ENCODE peak calls at places on chromosomes 1 and 21, in eight cellular contexts. One of them, this sample, is unnamed.

GRCh38 chr1:248905949-248906740 is at the start of gene PGBD2:
- DNase-seq in T follicular helper cell: peak; percentile 89
- DNase-seq in heart right ventricle: peak; percentile 93
- DNase-seq in stimulated activated CD4-positive, alpha-beta T cell treated with anti-CD3 and anti-CD28 coated beads, Interleukin-4, amount 100 ng/mL, for 48 hours: peak; percentile 97
- DNase-seq in activated CD4-positive, alpha-beta memory T cell treated with anti-CD3 and anti-CD28 coated beads, Interleukin-2, amount 10 ng/mL, durations not matched to agents 7 days and 5 days: peak; percentile 95
- DNase-seq in SJSA1: peak; percentile 95
- DNase-seq in T-helper 22 cell: peak; percentile 84
- DNase-seq in fibroblast of the aortic adventitia: peak; percentile 93
- DNase-seq in this sample: peak; percentile 89

GRCh38 chr1:233245191-233245765 is 50.2 kb downstream of the PCNX2 start:
- DNase-seq in stimulated activated CD4-positive, alpha-beta T cell treated with anti-CD3 and anti-CD28 coated beads, Interleukin-4, amount 100 ng/mL, for 48 hours: no peak
- DNase-seq in SJSA1: no peak
- DNase-seq in fibroblast of the aortic adventitia: no peak
- DNase-seq in heart right ventricle: no peak
- DNase-seq in T follicular helper cell: no peak
- DNase-seq in activated CD4-positive, alpha-beta memory T cell treated with anti-CD3 and anti-CD28 coated beads, Interleukin-2, amount 10 ng/mL, durations not matched to agents 7 days and 5 days: no peak
- DNase-seq in T-helper 22 cell: no peak
- DNase-seq in this sample: no peak

GRCh38 chr1:21705303-21705980 is 36.3 kb upstream of the RAP1GAP start:
- DNase-seq in T follicular helper cell: no peak
- DNase-seq in SJSA1: no peak
- DNase-seq in heart right ventricle: no peak
- DNase-seq in stimulated activated CD4-positive, alpha-beta T cell treated with anti-CD3 and anti-CD28 coated beads, Interleukin-4, amount 100 ng/mL, for 48 hours: no peak
- DNase-seq in activated CD4-positive, alpha-beta memory T cell treated with anti-CD3 and anti-CD28 coated beads, Interleukin-2, amount 10 ng/mL, durations not matched to agents 7 days and 5 days: no peak
- DNase-seq in fibroblast of the aortic adventitia: no peak
- DNase-seq in T-helper 22 cell: no peak
- DNase-seq in this sample: no peak

GRCh38 chr1:31798086-31798432 is 17.8 kb downstream of the SPOCD1 start:
- DNase-seq in SJSA1: peak; percentile 50
- DNase-seq in fibroblast of the aortic adventitia: no peak
- DNase-seq in stimulated activated CD4-positive, alpha-beta T cell treated with anti-CD3 and anti-CD28 coated beads, Interleukin-4, amount 100 ng/mL, for 48 hours: no peak
- DNase-seq in activated CD4-positive, alpha-beta memory T cell treated with anti-CD3 and anti-CD28 coated beads, Interleukin-2, amount 10 ng/mL, durations not matched to agents 7 days and 5 days: no peak
- DNase-seq in T follicular helper cell: no peak
- DNase-seq in T-helper 22 cell: no peak
- DNase-seq in heart right ventricle: no peak
- DNase-seq in this sample: no peak

GRCh38 chr1:234014208-234014607 is 109.7 kb downstream of the SLC35F3 start:
- DNase-seq in stimulated activated CD4-positive, alpha-beta T cell treated with anti-CD3 and anti-CD28 coated beads, Interleukin-4, amount 100 ng/mL, for 48 hours: no peak
- DNase-seq in SJSA1: no peak
- DNase-seq in fibroblast of the aortic adventitia: no peak
- DNase-seq in T follicular helper cell: no peak
- DNase-seq in T-helper 22 cell: no peak
- DNase-seq in activated CD4-positive, alpha-beta memory T cell treated with anti-CD3 and anti-CD28 coated beads, Interleukin-2, amount 10 ng/mL, durations not matched to agents 7 days and 5 days: no peak
- DNase-seq in heart right ventricle: no peak
- DNase-seq in this sample: no peak

GRCh38 chr1:33220701-33221384 is 35.4 kb upstream of the ZNF362 start:
- DNase-seq in T-helper 22 cell: no peak
- DNase-seq in SJSA1: no peak
- DNase-seq in T follicular helper cell: no peak
- DNase-seq in heart right ventricle: no peak
- DNase-seq in activated CD4-positive, alpha-beta memory T cell treated with anti-CD3 and anti-CD28 coated beads, Interleukin-2, amount 10 ng/mL, durations not matched to agents 7 days and 5 days: no peak
- DNase-seq in stimulated activated CD4-positive, alpha-beta T cell treated with anti-CD3 and anti-CD28 coated beads, Interleukin-4, amount 100 ng/mL, for 48 hours: no peak
- DNase-seq in fibroblast of the aortic adventitia: peak; percentile 56
- DNase-seq in this sample: no peak

GRCh38 chr1:228393268-228393699 is 13.4 kb downstream of the TRIM11 start:
- DNase-seq in heart right ventricle: no peak
- DNase-seq in activated CD4-positive, alpha-beta memory T cell treated with anti-CD3 and anti-CD28 coated beads, Interleukin-2, amount 10 ng/mL, durations not matched to agents 7 days and 5 days: no peak
- DNase-seq in fibroblast of the aortic adventitia: peak; percentile 88
- DNase-seq in SJSA1: peak; percentile 66
- DNase-seq in T follicular helper cell: no peak
- DNase-seq in T-helper 22 cell: no peak
- DNase-seq in stimulated activated CD4-positive, alpha-beta T cell treated with anti-CD3 and anti-CD28 coated beads, Interleukin-4, amount 100 ng/mL, for 48 hours: no peak
- DNase-seq in this sample: no peak

GRCh38 chr1:6171546-6172124 is 8.5 kb downstream of the CHD5 start:
- DNase-seq in stimulated activated CD4-positive, alpha-beta T cell treated with anti-CD3 and anti-CD28 coated beads, Interleukin-4, amount 100 ng/mL, for 48 hours: no peak
- DNase-seq in activated CD4-positive, alpha-beta memory T cell treated with anti-CD3 and anti-CD28 coated beads, Interleukin-2, amount 10 ng/mL, durations not matched to agents 7 days and 5 days: no peak
- DNase-seq in SJSA1: peak; percentile 50
- DNase-seq in heart right ventricle: no peak
- DNase-seq in fibroblast of the aortic adventitia: no peak
- DNase-seq in T-helper 22 cell: no peak
- DNase-seq in T follicular helper cell: no peak
- DNase-seq in this sample: no peak

GRCh38 chr1:53349968-53350852 is 22.3 kb upstream of the LRP8 start:
- DNase-seq in activated CD4-positive, alpha-beta memory T cell treated with anti-CD3 and anti-CD28 coated beads, Interleukin-2, amount 10 ng/mL, durations not matched to agents 7 days and 5 days: peak; percentile 14
- DNase-seq in SJSA1: peak; percentile 9
- DNase-seq in T-helper 22 cell: no peak
- DNase-seq in T follicular helper cell: no peak
- DNase-seq in heart right ventricle: no peak
- DNase-seq in stimulated activated CD4-positive, alpha-beta T cell treated with anti-CD3 and anti-CD28 coated beads, Interleukin-4, amount 100 ng/mL, for 48 hours: no peak
- DNase-seq in fibroblast of the aortic adventitia: no peak
- DNase-seq in this sample: no peak

GRCh38 chr1:156346636-156347035 is 8.3 kb downstream of the TSACC start:
- DNase-seq in activated CD4-positive, alpha-beta memory T cell treated with anti-CD3 and anti-CD28 coated beads, Interleukin-2, amount 10 ng/mL, durations not matched to agents 7 days and 5 days: no peak
- DNase-seq in heart right ventricle: no peak
- DNase-seq in SJSA1: no peak
- DNase-seq in T-helper 22 cell: no peak
- DNase-seq in fibroblast of the aortic adventitia: peak; percentile 89
- DNase-seq in stimulated activated CD4-positive, alpha-beta T cell treated with anti-CD3 and anti-CD28 coated beads, Interleukin-4, amount 100 ng/mL, for 48 hours: no peak
- DNase-seq in T follicular helper cell: no peak
- DNase-seq in this sample: no peak

GRCh38 chr1:182056596-182057366 is 4.7 kb downstream of the ZNF648 start:
- DNase-seq in T-helper 22 cell: no peak
- DNase-seq in T follicular helper cell: no peak
- DNase-seq in fibroblast of the aortic adventitia: no peak
- DNase-seq in activated CD4-positive, alpha-beta memory T cell treated with anti-CD3 and anti-CD28 coated beads, Interleukin-2, amount 10 ng/mL, durations not matched to agents 7 days and 5 days: no peak
- DNase-seq in heart right ventricle: no peak
- DNase-seq in stimulated activated CD4-positive, alpha-beta T cell treated with anti-CD3 and anti-CD28 coated beads, Interleukin-4, amount 100 ng/mL, for 48 hours: no peak
- DNase-seq in SJSA1: no peak
- DNase-seq in this sample: peak; percentile 26

GRCh38 chr1:181482521-181483083 is 715 bp upstream of the CACNA1E start:
- DNase-seq in stimulated activated CD4-positive, alpha-beta T cell treated with anti-CD3 and anti-CD28 coated beads, Interleukin-4, amount 100 ng/mL, for 48 hours: peak; percentile 30
- DNase-seq in SJSA1: no peak
- DNase-seq in heart right ventricle: no peak
- DNase-seq in activated CD4-positive, alpha-beta memory T cell treated with anti-CD3 and anti-CD28 coated beads, Interleukin-2, amount 10 ng/mL, durations not matched to agents 7 days and 5 days: peak; percentile 52
- DNase-seq in T-helper 22 cell: no peak
- DNase-seq in fibroblast of the aortic adventitia: no peak
- DNase-seq in T follicular helper cell: no peak
- DNase-seq in this sample: no peak

GRCh38 chr1:224533517-224533916 is 82.6 kb upstream of the CNIH3 start:
- DNase-seq in SJSA1: no peak
- DNase-seq in T-helper 22 cell: no peak
- DNase-seq in stimulated activated CD4-positive, alpha-beta T cell treated with anti-CD3 and anti-CD28 coated beads, Interleukin-4, amount 100 ng/mL, for 48 hours: no peak
- DNase-seq in activated CD4-positive, alpha-beta memory T cell treated with anti-CD3 and anti-CD28 coated beads, Interleukin-2, amount 10 ng/mL, durations not matched to agents 7 days and 5 days: no peak
- DNase-seq in fibroblast of the aortic adventitia: no peak
- DNase-seq in heart right ventricle: no peak
- DNase-seq in T follicular helper cell: no peak
- DNase-seq in this sample: no peak

GRCh38 chr1:227351443-227351842 is 33.2 kb upstream of the CDC42BPA start:
- DNase-seq in SJSA1: no peak
- DNase-seq in stimulated activated CD4-positive, alpha-beta T cell treated with anti-CD3 and anti-CD28 coated beads, Interleukin-4, amount 100 ng/mL, for 48 hours: no peak
- DNase-seq in fibroblast of the aortic adventitia: peak; percentile 54
- DNase-seq in activated CD4-positive, alpha-beta memory T cell treated with anti-CD3 and anti-CD28 coated beads, Interleukin-2, amount 10 ng/mL, durations not matched to agents 7 days and 5 days: no peak
- DNase-seq in T-helper 22 cell: no peak
- DNase-seq in heart right ventricle: peak; percentile 18
- DNase-seq in T follicular helper cell: no peak
- DNase-seq in this sample: no peak

GRCh38 chr1:226882631-226883409 is 12.4 kb downstream of the PSEN2 start:
- DNase-seq in SJSA1: no peak
- DNase-seq in T follicular helper cell: no peak
- DNase-seq in fibroblast of the aortic adventitia: peak; percentile 53
- DNase-seq in heart right ventricle: no peak
- DNase-seq in activated CD4-positive, alpha-beta memory T cell treated with anti-CD3 and anti-CD28 coated beads, Interleukin-2, amount 10 ng/mL, durations not matched to agents 7 days and 5 days: peak; percentile 40
- DNase-seq in T-helper 22 cell: no peak
- DNase-seq in stimulated activated CD4-positive, alpha-beta T cell treated with anti-CD3 and anti-CD28 coated beads, Interleukin-4, amount 100 ng/mL, for 48 hours: peak; percentile 11
- DNase-seq in this sample: no peak

GRCh38 chr1:28369225-28369517 is 369 bp upstream of the PHACTR4 start:
- DNase-seq in heart right ventricle: no peak
- DNase-seq in T-helper 22 cell: no peak
- DNase-seq in activated CD4-positive, alpha-beta memory T cell treated with anti-CD3 and anti-CD28 coated beads, Interleukin-2, amount 10 ng/mL, durations not matched to agents 7 days and 5 days: no peak
- DNase-seq in fibroblast of the aortic adventitia: no peak
- DNase-seq in T follicular helper cell: no peak
- DNase-seq in stimulated activated CD4-positive, alpha-beta T cell treated with anti-CD3 and anti-CD28 coated beads, Interleukin-4, amount 100 ng/mL, for 48 hours: no peak
- DNase-seq in SJSA1: no peak
- DNase-seq in this sample: no peak

GRCh38 chr1:110259770-110260169 is 49.7 kb downstream of the KCNC4 start:
- DNase-seq in T follicular helper cell: no peak
- DNase-seq in fibroblast of the aortic adventitia: no peak
- DNase-seq in stimulated activated CD4-positive, alpha-beta T cell treated with anti-CD3 and anti-CD28 coated beads, Interleukin-4, amount 100 ng/mL, for 48 hours: no peak
- DNase-seq in T-helper 22 cell: no peak
- DNase-seq in heart right ventricle: no peak
- DNase-seq in SJSA1: no peak
- DNase-seq in activated CD4-positive, alpha-beta memory T cell treated with anti-CD3 and anti-CD28 coated beads, Interleukin-2, amount 10 ng/mL, durations not matched to agents 7 days and 5 days: no peak
- DNase-seq in this sample: no peak

GRCh38 chr1:27967884-27968466 is 8.2 kb downstream of the XKR8 start:
- DNase-seq in SJSA1: no peak
- DNase-seq in stimulated activated CD4-positive, alpha-beta T cell treated with anti-CD3 and anti-CD28 coated beads, Interleukin-4, amount 100 ng/mL, for 48 hours: no peak
- DNase-seq in T-helper 22 cell: no peak
- DNase-seq in T follicular helper cell: no peak
- DNase-seq in activated CD4-positive, alpha-beta memory T cell treated with anti-CD3 and anti-CD28 coated beads, Interleukin-2, amount 10 ng/mL, durations not matched to agents 7 days and 5 days: no peak
- DNase-seq in fibroblast of the aortic adventitia: no peak
- DNase-seq in heart right ventricle: no peak
- DNase-seq in this sample: no peak

GRCh38 chr1:228379666-228380065 is 27.0 kb downstream of the TRIM11 start:
- DNase-seq in T-helper 22 cell: no peak
- DNase-seq in stimulated activated CD4-positive, alpha-beta T cell treated with anti-CD3 and anti-CD28 coated beads, Interleukin-4, amount 100 ng/mL, for 48 hours: no peak
- DNase-seq in heart right ventricle: no peak
- DNase-seq in T follicular helper cell: no peak
- DNase-seq in fibroblast of the aortic adventitia: no peak
- DNase-seq in SJSA1: no peak
- DNase-seq in activated CD4-positive, alpha-beta memory T cell treated with anti-CD3 and anti-CD28 coated beads, Interleukin-2, amount 10 ng/mL, durations not matched to agents 7 days and 5 days: no peak
- DNase-seq in this sample: no peak

GRCh38 chr1:209583408-209583807 is at the start of gene CAMK1G:
- DNase-seq in activated CD4-positive, alpha-beta memory T cell treated with anti-CD3 and anti-CD28 coated beads, Interleukin-2, amount 10 ng/mL, durations not matched to agents 7 days and 5 days: no peak
- DNase-seq in SJSA1: no peak
- DNase-seq in stimulated activated CD4-positive, alpha-beta T cell treated with anti-CD3 and anti-CD28 coated beads, Interleukin-4, amount 100 ng/mL, for 48 hours: no peak
- DNase-seq in heart right ventricle: no peak
- DNase-seq in T-helper 22 cell: no peak
- DNase-seq in T follicular helper cell: no peak
- DNase-seq in fibroblast of the aortic adventitia: peak; percentile 70
- DNase-seq in this sample: no peak

GRCh38 chr21:33232640-33233039 is 2.9 kb downstream of the IFNAR2 start:
- DNase-seq in SJSA1: no peak
- DNase-seq in heart right ventricle: no peak
- DNase-seq in stimulated activated CD4-positive, alpha-beta T cell treated with anti-CD3 and anti-CD28 coated beads, Interleukin-4, amount 100 ng/mL, for 48 hours: no peak
- DNase-seq in activated CD4-positive, alpha-beta memory T cell treated with anti-CD3 and anti-CD28 coated beads, Interleukin-2, amount 10 ng/mL, durations not matched to agents 7 days and 5 days: no peak
- DNase-seq in T-helper 22 cell: no peak
- DNase-seq in fibroblast of the aortic adventitia: no peak
- DNase-seq in T follicular helper cell: no peak
- DNase-seq in this sample: no peak

GRCh38 chr21:46619846-46620245 is 15.0 kb upstream of the S100B start:
- DNase-seq in activated CD4-positive, alpha-beta memory T cell treated with anti-CD3 and anti-CD28 coated beads, Interleukin-2, amount 10 ng/mL, durations not matched to agents 7 days and 5 days: no peak
- DNase-seq in T follicular helper cell: no peak
- DNase-seq in T-helper 22 cell: no peak
- DNase-seq in SJSA1: peak; percentile 83
- DNase-seq in fibroblast of the aortic adventitia: peak; percentile 34
- DNase-seq in stimulated activated CD4-positive, alpha-beta T cell treated with anti-CD3 and anti-CD28 coated beads, Interleukin-4, amount 100 ng/mL, for 48 hours: no peak
- DNase-seq in heart right ventricle: no peak
- DNase-seq in this sample: no peak

GRCh38 chr1:186498695-186499389 is 37.9 kb upstream of the PDC start:
- DNase-seq in SJSA1: no peak
- DNase-seq in activated CD4-positive, alpha-beta memory T cell treated with anti-CD3 and anti-CD28 coated beads, Interleukin-2, amount 10 ng/mL, durations not matched to agents 7 days and 5 days: no peak
- DNase-seq in heart right ventricle: no peak
- DNase-seq in fibroblast of the aortic adventitia: peak; percentile 78
- DNase-seq in T follicular helper cell: no peak
- DNase-seq in stimulated activated CD4-positive, alpha-beta T cell treated with anti-CD3 and anti-CD28 coated beads, Interleukin-4, amount 100 ng/mL, for 48 hours: no peak
- DNase-seq in T-helper 22 cell: no peak
- DNase-seq in this sample: no peak

GRCh38 chr1:26418865-26419349 is 8.3 kb downstream of the LIN28A start:
- DNase-seq in T-helper 22 cell: no peak
- DNase-seq in heart right ventricle: no peak
- DNase-seq in activated CD4-positive, alpha-beta memory T cell treated with anti-CD3 and anti-CD28 coated beads, Interleukin-2, amount 10 ng/mL, durations not matched to agents 7 days and 5 days: no peak
- DNase-seq in fibroblast of the aortic adventitia: no peak
- DNase-seq in stimulated activated CD4-positive, alpha-beta T cell treated with anti-CD3 and anti-CD28 coated beads, Interleukin-4, amount 100 ng/mL, for 48 hours: no peak
- DNase-seq in T follicular helper cell: no peak
- DNase-seq in SJSA1: peak; percentile 52
- DNase-seq in this sample: no peak

GRCh38 chr1:93502561-93502960 is 54.6 kb downstream of the FNBP1L start:
- DNase-seq in T-helper 22 cell: no peak
- DNase-seq in T follicular helper cell: no peak
- DNase-seq in fibroblast of the aortic adventitia: no peak
- DNase-seq in SJSA1: no peak
- DNase-seq in activated CD4-positive, alpha-beta memory T cell treated with anti-CD3 and anti-CD28 coated beads, Interleukin-2, amount 10 ng/mL, durations not matched to agents 7 days and 5 days: no peak
- DNase-seq in stimulated activated CD4-positive, alpha-beta T cell treated with anti-CD3 and anti-CD28 coated beads, Interleukin-4, amount 100 ng/mL, for 48 hours: no peak
- DNase-seq in heart right ventricle: no peak
- DNase-seq in this sample: no peak

GRCh38 chr1:39952359-39953110 is 2.4 kb upstream of the MFSD2A start:
- DNase-seq in activated CD4-positive, alpha-beta memory T cell treated with anti-CD3 and anti-CD28 coated beads, Interleukin-2, amount 10 ng/mL, durations not matched to agents 7 days and 5 days: no peak
- DNase-seq in SJSA1: no peak
- DNase-seq in fibroblast of the aortic adventitia: peak; percentile 11
- DNase-seq in stimulated activated CD4-positive, alpha-beta T cell treated with anti-CD3 and anti-CD28 coated beads, Interleukin-4, amount 100 ng/mL, for 48 hours: no peak
- DNase-seq in heart right ventricle: no peak
- DNase-seq in T-helper 22 cell: no peak
- DNase-seq in T follicular helper cell: no peak
- DNase-seq in this sample: peak; percentile 62

GRCh38 chr1:113507552-113508214 is 117.4 kb downstream of the MAGI3 start:
- DNase-seq in heart right ventricle: no peak
- DNase-seq in fibroblast of the aortic adventitia: no peak
- DNase-seq in T follicular helper cell: no peak
- DNase-seq in stimulated activated CD4-positive, alpha-beta T cell treated with anti-CD3 and anti-CD28 coated beads, Interleukin-4, amount 100 ng/mL, for 48 hours: no peak
- DNase-seq in T-helper 22 cell: no peak
- DNase-seq in SJSA1: no peak
- DNase-seq in activated CD4-positive, alpha-beta memory T cell treated with anti-CD3 and anti-CD28 coated beads, Interleukin-2, amount 10 ng/mL, durations not matched to agents 7 days and 5 days: no peak
- DNase-seq in this sample: no peak

GRCh38 chr1:111505641-111506119 is 2.2 kb upstream of the ADORA3 start:
- DNase-seq in heart right ventricle: no peak
- DNase-seq in SJSA1: no peak
- DNase-seq in activated CD4-positive, alpha-beta memory T cell treated with anti-CD3 and anti-CD28 coated beads, Interleukin-2, amount 10 ng/mL, durations not matched to agents 7 days and 5 days: no peak
- DNase-seq in fibroblast of the aortic adventitia: no peak
- DNase-seq in stimulated activated CD4-positive, alpha-beta T cell treated with anti-CD3 and anti-CD28 coated beads, Interleukin-4, amount 100 ng/mL, for 48 hours: no peak
- DNase-seq in T-helper 22 cell: no peak
- DNase-seq in T follicular helper cell: no peak
- DNase-seq in this sample: no peak

GRCh38 chr1:240516069-240516468 is 95.9 kb downstream of the GREM2 start:
- DNase-seq in fibroblast of the aortic adventitia: no peak
- DNase-seq in T follicular helper cell: no peak
- DNase-seq in stimulated activated CD4-positive, alpha-beta T cell treated with anti-CD3 and anti-CD28 coated beads, Interleukin-4, amount 100 ng/mL, for 48 hours: no peak
- DNase-seq in T-helper 22 cell: no peak
- DNase-seq in heart right ventricle: no peak
- DNase-seq in activated CD4-positive, alpha-beta memory T cell treated with anti-CD3 and anti-CD28 coated beads, Interleukin-2, amount 10 ng/mL, durations not matched to agents 7 days and 5 days: no peak
- DNase-seq in SJSA1: no peak
- DNase-seq in this sample: no peak

GRCh38 chr1:248847181-248847955 is 9.3 kb downstream of the ZNF672 start:
- DNase-seq in T-helper 22 cell: no peak
- DNase-seq in fibroblast of the aortic adventitia: no peak
- DNase-seq in SJSA1: peak; percentile 29
- DNase-seq in stimulated activated CD4-positive, alpha-beta T cell treated with anti-CD3 and anti-CD28 coated beads, Interleukin-4, amount 100 ng/mL, for 48 hours: no peak
- DNase-seq in T follicular helper cell: no peak
- DNase-seq in heart right ventricle: no peak
- DNase-seq in activated CD4-positive, alpha-beta memory T cell treated with anti-CD3 and anti-CD28 coated beads, Interleukin-2, amount 10 ng/mL, durations not matched to agents 7 days and 5 days: no peak
- DNase-seq in this sample: peak; percentile 21

GRCh38 chr1:245700631-245701030 is 545.8 kb downstream of the KIF26B start:
- DNase-seq in activated CD4-positive, alpha-beta memory T cell treated with anti-CD3 and anti-CD28 coated beads, Interleukin-2, amount 10 ng/mL, durations not matched to agents 7 days and 5 days: no peak
- DNase-seq in T follicular helper cell: no peak
- DNase-seq in T-helper 22 cell: no peak
- DNase-seq in heart right ventricle: no peak
- DNase-seq in SJSA1: no peak
- DNase-seq in stimulated activated CD4-positive, alpha-beta T cell treated with anti-CD3 and anti-CD28 coated beads, Interleukin-4, amount 100 ng/mL, for 48 hours: no peak
- DNase-seq in fibroblast of the aortic adventitia: no peak
- DNase-seq in this sample: no peak

GRCh38 chr1:27179373-27179772 is 24.4 kb upstream of the SLC9A1 start:
- DNase-seq in T follicular helper cell: no peak
- DNase-seq in T-helper 22 cell: no peak
- DNase-seq in stimulated activated CD4-positive, alpha-beta T cell treated with anti-CD3 and anti-CD28 coated beads, Interleukin-4, amount 100 ng/mL, for 48 hours: no peak
- DNase-seq in activated CD4-positive, alpha-beta memory T cell treated with anti-CD3 and anti-CD28 coated beads, Interleukin-2, amount 10 ng/mL, durations not matched to agents 7 days and 5 days: no peak
- DNase-seq in fibroblast of the aortic adventitia: peak; percentile 26
- DNase-seq in heart right ventricle: no peak
- DNase-seq in SJSA1: no peak
- DNase-seq in this sample: no peak

This sample was measured in right atrium auricular region.